ENCODE peak calls at places on chromosomes 6 and 20, in nine cellular contexts. T is neural progenitor cell, Z is HFF-Myc, Q is AG10803, C is endothelial cell of umbilical vein, O is HFFc6, M is GM12865, R is DND-41, G is neural crest cell. P is an unnamed sample.
A peak's percentile ranks its signal among the peaks of the same experiment; 100 is the strongest.

GRCh38 chr20:41392295-41392694 is 25.7 kb upstream of the EMILIN3 start:
- DNase-seq in M (no peak), O (no peak), Z (no peak), G (no peak), R (no peak), T (no peak), Q (no peak), C (no peak), P (no peak)

GRCh38 chr6:2546941-2547716 is 203.6 kb downstream of the MYLK4 start:
- DNase-seq in O (no peak), Q (no peak), R (no peak), M (no peak), T (no peak), C (no peak), G (no peak), Z (no peak), P (no peak)

GRCh38 chr6:3036861-3037469 is 31.3 kb upstream of the RIPK1 start:
- DNase-seq in O (no peak), R (no peak), M (no peak), Z (no peak), G (no peak), T (no peak), Q (no peak), C (no peak), P (no peak)

GRCh38 chr6:165117121-165117520 is 192.3 kb downstream of the C6orf118 start:
- DNase-seq in O (no peak), M (no peak), R (no peak), Q (peak; percentile 72), T (no peak), Z (no peak), C (no peak), G (no peak), P (no peak)

GRCh38 chr6:170459451-170459850 is 93.7 kb downstream of the PSMB1 start:
- DNase-seq in G (no peak), O (peak; percentile 33), Q (peak; percentile 18), M (peak; percentile 69), C (peak; percentile 30), Z (no peak), T (no peak), R (no peak), P (no peak)

GRCh38 chr6:155377061-155377460 is 62.8 kb upstream of the TFB1M start:
- DNase-seq in G (no peak), O (peak; percentile 90), Q (peak; percentile 87), C (no peak), Z (no peak), R (no peak), T (no peak), M (no peak), P (no peak)

GRCh38 chr6:14709900-14710299 is 536.0 kb upstream of the JARID2 start:
- DNase-seq in G (no peak), M (no peak), Z (no peak), R (no peak), O (no peak), Q (no peak), T (no peak), C (no peak), P (no peak)

GRCh38 chr6:16746812-16747211 is 14.4 kb downstream of the ATXN1 start:
- DNase-seq in O (no peak), G (no peak), Q (no peak), C (no peak), T (no peak), R (no peak), M (no peak), Z (no peak), P (no peak)

GRCh38 chr6:153024401-153025017 is 22.0 kb upstream of the MTRF1L start:
- DNase-seq in R (peak; percentile 52), O (peak; percentile 17), T (peak; percentile 74), C (peak; percentile 77), Q (peak; percentile 50), G (peak; percentile 19), M (peak; percentile 78), Z (peak; percentile 35), P (peak; percentile 43)

GRCh38 chr6:129104560-129104959 is 221.6 kb downstream of the LAMA2 start:
- DNase-seq in Q (no peak), M (no peak), Z (no peak), R (no peak), C (peak; percentile 43), O (no peak), T (no peak), G (no peak), P (no peak)

DNA sequence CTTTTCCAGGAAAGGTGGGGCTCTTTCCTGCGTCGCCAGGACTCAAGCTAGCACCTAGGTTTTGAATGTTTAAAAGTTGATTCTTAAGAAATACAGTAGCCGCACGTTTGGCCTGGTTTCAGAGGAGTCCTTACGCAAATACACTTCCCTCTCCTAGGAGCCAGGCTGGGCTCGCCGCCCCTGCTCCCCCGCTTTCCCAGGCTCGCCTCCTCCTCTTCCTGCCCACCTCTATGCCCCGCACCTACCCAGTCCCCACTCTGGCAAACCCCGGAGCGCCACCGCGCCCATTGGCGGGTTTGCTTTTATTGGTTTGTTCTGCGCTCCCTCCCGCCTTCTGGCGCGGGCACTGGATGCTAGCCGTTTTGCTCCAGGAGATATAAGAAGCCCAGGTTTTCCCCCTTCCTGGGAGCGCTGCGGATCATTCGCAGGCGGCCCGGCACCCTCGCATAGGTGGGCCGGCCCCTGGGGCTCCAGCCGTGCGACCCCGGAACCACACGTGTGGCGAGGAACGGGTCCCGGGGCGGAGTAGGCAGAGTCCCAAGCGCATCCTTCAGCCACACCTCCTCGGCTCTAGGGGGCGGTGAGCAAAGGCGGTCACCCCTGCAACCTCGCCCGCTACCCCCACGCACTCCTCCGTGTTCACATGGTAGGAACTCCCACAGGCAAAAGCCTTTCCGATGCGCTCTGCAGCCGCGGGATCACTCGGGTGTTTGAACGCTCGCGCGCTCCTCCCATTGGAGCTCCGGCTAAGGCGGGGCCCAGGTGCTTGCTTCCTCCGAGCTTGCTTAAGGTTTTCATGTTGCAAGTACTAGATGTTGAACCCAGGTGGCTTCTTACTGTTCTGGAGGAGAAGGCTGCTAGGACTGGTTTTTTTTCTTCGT is 119.0 kb downstream of the RTN4IP1 start:
- DNase-seq in R (peak; percentile 88), G (peak; percentile 18), C (no peak), Q (no peak), O (no peak), M (peak; percentile 87), Z (no peak), T (peak; percentile 69), P (peak; percentile 82)
- TF ChIP-seq CTCF in R (peak; percentile 71), G (peak; percentile 24), C (peak; percentile 3), Q (peak; percentile 4), O (peak; percentile 42), M (no peak), Z (peak; percentile 19), T (peak; percentile 33), P (peak; percentile 12)

GRCh38 chr20:49207071-49207470 is 12.1 kb upstream of the DDX27 start:
- DNase-seq in Z (no peak), M (peak; percentile 32), T (no peak), Q (no peak), O (no peak), C (no peak), G (no peak), R (no peak), P (no peak)
- TF ChIP-seq CTCF in Z (no peak), M (peak; percentile 24), T (peak; percentile 10), Q (no peak), O (peak; percentile 17), C (no peak), G (no peak), R (peak; percentile 50), P (no peak)

GRCh38 chr6:134817448-134817847 is 132.5 kb downstream of the ALDH8A1 start:
- DNase-seq in O (no peak), C (no peak), M (no peak), T (no peak), G (no peak), Z (no peak), Q (no peak), R (no peak), P (no peak)

GRCh38 chr6:134816780-134817179 is 133.1 kb downstream of the ALDH8A1 start:
- DNase-seq in C (no peak), G (no peak), T (no peak), O (peak; percentile 30), Q (peak; percentile 27), Z (no peak), R (no peak), M (no peak), P (no peak)

GRCh38 chr6:134816300-134816699 is 133.6 kb downstream of the ALDH8A1 start:
- DNase-seq in Z (no peak), M (no peak), Q (no peak), G (no peak), R (no peak), T (no peak), C (no peak), O (no peak), P (no peak)

GRCh38 chr6:134813146-134813545 is 136.8 kb downstream of the ALDH8A1 start:
- DNase-seq in M (no peak), O (no peak), Q (peak; percentile 54), Z (no peak), T (no peak), C (no peak), G (no peak), R (no peak), P (no peak)

GRCh38 chr6:134814076-134814709 is 135.7 kb downstream of the ALDH8A1 start:
- DNase-seq in Z (no peak), M (no peak), T (no peak), O (peak; percentile 68), Q (no peak), C (no peak), R (no peak), G (no peak), P (no peak)
- TF ChIP-seq CTCF in Z (no peak), M (no peak), T (no peak), O (no peak), Q (no peak), C (no peak), R (no peak), G (no peak), P (no peak)

GRCh38 chr6:31531162-31531561 is 2.4 kb downstream of the MCCD1 start:
- DNase-seq in M (no peak), O (no peak), Z (no peak), G (no peak), Q (no peak), C (no peak), R (no peak), T (no peak), P (no peak)

GRCh38 chr6:31528821-31529328 is at the start of gene MCCD1:
- DNase-seq in G (no peak), C (no peak), Q (no peak), O (no peak), R (no peak), Z (no peak), T (no peak), M (no peak), P (no peak)

GRCh38 chr6:31529329-31530150 is 778 bp downstream of the MCCD1 start:
- DNase-seq in M (no peak), Q (no peak), G (no peak), C (no peak), T (no peak), R (no peak), O (no peak), Z (no peak), P (no peak)

GRCh38 chr6:31531771-31532643 is 3.2 kb downstream of the MCCD1 start:
- DNase-seq in O (no peak), T (no peak), R (no peak), Q (no peak), M (no peak), Z (no peak), C (no peak), G (no peak), P (no peak)

DNA sequence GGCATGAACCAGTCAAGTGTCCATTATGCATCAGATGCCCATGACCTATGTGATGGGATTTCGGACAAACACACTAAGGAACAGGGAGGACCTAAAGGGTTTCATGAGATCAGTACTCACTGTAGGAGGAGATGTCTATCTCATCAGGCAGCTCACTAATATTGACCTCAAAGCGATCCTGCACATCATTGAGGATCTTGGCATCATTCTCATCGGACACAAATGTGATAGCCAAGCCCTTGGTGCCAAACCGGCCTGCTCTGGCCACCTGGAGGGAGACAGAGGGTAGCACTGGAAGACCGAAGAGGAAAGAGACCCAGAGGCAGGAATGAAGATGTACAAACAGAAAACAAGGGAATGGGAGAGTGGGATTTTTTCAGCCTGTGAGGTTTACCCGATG is 1.9 kb downstream of the MCCD1 start:
- DNase-seq in M (no peak), R (no peak), Q (no peak), C (no peak), T (no peak), G (no peak), O (no peak), Z (no peak), P (no peak)
- TF ChIP-seq CTCF in M (no peak), R (no peak), Q (no peak), C (no peak), T (no peak), G (no peak), O (no peak), Z (no peak), P (no peak)

P was measured in nephron progenitor cell.